ENCODE peak calls at places on chromosomes 5 and 9, in nine cellular contexts. G is GM20000, N is mesothelial cell of epicardium, H is head of caudate nucleus, C is AG08395, A is lung microvascular endothelial cell, M is activated T-cell treated with anti-CD3 and anti-CD28 coated beads for 4 hours, W is lower lobe of right lung, T is uterus. R is an unnamed sample.

GRCh38 chr5:91332267-91333044 is 50.7 kb downstream of the ARRDC3 start:
- DNase-seq in G (no peak), N (no peak), H (no peak), C (peak; percentile 47), A (peak; percentile 47), M (no peak), W (no peak), T (no peak), R (peak; percentile 18)

GRCh38 chr5:59722875-59723274 is 170.7 kb downstream of the PDE4D start:
- DNase-seq in G (no peak), N (no peak), H (no peak), C (no peak), A (peak; percentile 78), M (no peak), W (no peak), T (no peak), R (no peak)

GRCh38 chr5:78793907-78794687 is 145.5 kb upstream of the LHFPL2 start:
- DNase-seq in G (no peak), N (no peak), H (no peak), C (no peak), A (no peak), M (no peak), W (no peak), T (no peak), R (no peak)

GRCh38 chr9:90003046-90003355 is 398.2 kb downstream of the GADD45G start:
- DNase-seq in G (no peak), N (no peak), H (peak; percentile 26), C (no peak), A (no peak), M (no peak), W (no peak), T (no peak), R (no peak)

GRCh38 chr5:40791715-40792139 is 6.4 kb downstream of the PRKAA1 start:
- DNase-seq in G (no peak), N (no peak), H (no peak), C (no peak), A (no peak), M (no peak), W (no peak), T (no peak), R (peak; percentile 28)

GRCh38 chr9:23587433-23587832 is 238.6 kb downstream of the ELAVL2 start:
- DNase-seq in G (no peak), N (no peak), H (peak; percentile 53), C (peak; percentile 4), A (no peak), M (no peak), W (peak; percentile 58), T (peak; percentile 17), R (no peak)

GRCh38 chr5:143543358-143544255 is 140.1 kb upstream of the NR3C1 start:
- DNase-seq in G (no peak), N (no peak), H (no peak), C (peak; percentile 55), A (no peak), M (no peak), W (no peak), T (no peak), R (no peak)

GRCh38 chr5:59253625-59254024 is 639.9 kb downstream of the PDE4D start:
- DNase-seq in G (no peak), N (no peak), H (no peak), C (no peak), A (no peak), M (no peak), W (no peak), T (no peak), R (no peak)

GRCh38 chr5:150500328-150500841 is 7.5 kb upstream of the NDST1 start:
- DNase-seq in G (no peak), N (no peak), H (no peak), C (no peak), A (no peak), M (no peak), W (no peak), T (no peak), R (no peak)

GRCh38 chr9:133449760-133450159 is 10.0 kb upstream of the CACFD1 start:
- DNase-seq in G (no peak), N (no peak), H (no peak), C (no peak), A (no peak), M (no peak), W (no peak), T (no peak), R (peak; percentile 44)

GRCh38 chr5:133708451-133708850 is 96.1 kb upstream of the FSTL4 start:
- DNase-seq in G (no peak), N (no peak), H (no peak), C (no peak), A (no peak), M (no peak), W (no peak), T (no peak), R (no peak)

GRCh38 chr5:88390007-88390385 is 121.4 kb upstream of the TMEM161B start:
- DNase-seq in G (no peak), N (no peak), H (no peak), C (no peak), A (no peak), M (no peak), W (no peak), T (no peak), R (no peak)

GRCh38 chr9:86945868-86946711 is 1.2 kb downstream of the GAS1 start:
- DNase-seq in G (peak; percentile 61), N (peak; percentile 59), H (peak; percentile 86), C (peak; percentile 63), A (peak; percentile 73), M (peak; percentile 54), W (peak; percentile 68), T (peak; percentile 59), R (peak; percentile 82)

GRCh38 chr9:110748251-110748893 is 79.8 kb downstream of the MUSK start:
- DNase-seq in G (no peak), N (no peak), H (no peak), C (no peak), A (peak; percentile 25), M (no peak), W (no peak), T (no peak), R (no peak)

GRCh38 chr5:68999181-68999580 is 94.6 kb upstream of the SLC30A5 start:
- DNase-seq in G (no peak), N (no peak), H (no peak), C (no peak), A (no peak), M (no peak), W (no peak), T (no peak), R (no peak)

GRCh38 chr5:150053231-150053626 is 33.1 kb downstream of the CSF1R start:
- DNase-seq in G (no peak), N (no peak), H (no peak), C (peak; percentile 71), A (peak; percentile 77), M (no peak), W (no peak), T (no peak), R (no peak)

GRCh38 chr9:94714494-94714893 is 12.0 kb upstream of the AOPEP start:
- DNase-seq in G (no peak), N (no peak), H (no peak), C (peak; percentile 28), A (no peak), M (no peak), W (no peak), T (no peak), R (no peak)

GRCh38 chr9:101311759-101312420 is 72.9 kb downstream of the BAAT start:
- DNase-seq in G (peak; percentile 54), N (no peak), H (no peak), C (peak; percentile 62), A (peak; percentile 86), M (no peak), W (no peak), T (no peak), R (peak; percentile 94)

GRCh38 chr9:108933231-108933630 is 693 bp downstream of the ELP1 start:
- DNase-seq in G (no peak), N (no peak), H (peak; percentile 17), C (peak; percentile 20), A (peak; percentile 35), M (no peak), W (no peak), T (peak; percentile 13), R (no peak)

GRCh38 chr5:134018154-134018985 is 13.6 kb upstream of the VDAC1 start:
- DNase-seq in G (no peak), N (no peak), H (no peak), C (peak; percentile 27), A (no peak), M (no peak), W (no peak), T (no peak), R (peak; percentile 84)

R was measured in hepatocyte.